ENCODE peak calls at places on chromosome X, in ten cellular contexts. T is germinal center; W is NCI-H2029; D is naive thymus-derived CD8-positive, alpha-beta T cell; S is ACHN; K is left lung; X is heart right ventricle; A is G401; L is LoVo; P is occipital lobe. C is an unnamed sample.

GRCh38 chrX:106170318-106170717 is 2.2 kb downstream of the PWWP3B start:
- DNase-seq in T (no peak), W (no peak), D (no peak), S (peak), K (no peak), X (no peak), A (no peak), L (peak), P (no peak), C (no peak)

GRCh38 chrX:111040377-111041017 is 55.5 kb upstream of the PAK3 start:
- DNase-seq in T (no peak), W (no peak), D (no peak), S (no peak), K (no peak), X (no peak), A (no peak), L (no peak), P (no peak), C (no peak)

GRCh38 chrX:48918303-48918643 is 551 bp downstream of the PIM2 start:
- DNase-seq in T (no peak), W (no peak), D (no peak), S (no peak), K (no peak), X (no peak), A (no peak), L (no peak), P (no peak), C (no peak)

GRCh38 chrX:10039821-10040793 is 72.9 kb downstream of the CLDN34 start:
- DNase-seq in T (no peak), W (no peak), D (no peak), S (peak), K (no peak), X (no peak), A (no peak), L (no peak), P (no peak), C (no peak)

GRCh38 chrX:13747836-13748235 is 13.3 kb downstream of the OFD1 start:
- DNase-seq in T (no peak), W (peak), D (peak), S (peak), K (no peak), X (peak), A (peak), L (no peak), P (no peak), C (peak)

GRCh38 chrX:13398073-13398823 is 78.4 kb upstream of the ATXN3L start:
- DNase-seq in T (no peak), W (no peak), D (no peak), S (peak), K (peak), X (peak), A (peak), L (peak), P (no peak), C (peak)

GRCh38 chrX:40173662-40174593 is 76.2 kb upstream of the BCOR start:
- DNase-seq in T (no peak), W (peak), D (peak), S (no peak), K (peak), X (no peak), A (no peak), L (no peak), P (peak), C (peak)

GRCh38 chrX:153946910-153947769 is 2.7 kb upstream of the RENBP start:
- DNase-seq in T (peak), W (peak), D (peak), S (peak), K (peak), X (peak), A (peak), L (peak), P (no peak), C (peak)

C was measured in Peyer's patch.